ENCODE peak calls at places on chromosomes 13 and 19, in four cellular contexts. Z is CD4-positive, alpha-beta T cell; Y is NCI-H1105; V is NCI-H226. D is an unnamed sample.

GRCh38 chr13:70905035-70905434 is 796.8 kb upstream of the KLHL1 start:
- DNase-seq in Z (no peak), Y (no peak), V (no peak), D (no peak)

GRCh38 chr13:73428137-73428536 is 369.3 kb downstream of the KLF5 start:
- DNase-seq in Z (no peak), Y (no peak), V (peak), D (no peak)

GRCh38 chr13:39767791-39768564 is 112.5 kb downstream of the COG6 start:
- DNase-seq in Z (no peak), Y (peak), V (no peak), D (no peak)

GRCh38 chr19:35261356-35262100 is 7.2 kb upstream of the USF2 start:
- DNase-seq in Z (no peak), Y (no peak), V (no peak), D (no peak)

GRCh38 chr13:72953391-72953960 is 105.3 kb upstream of the KLF5 start:
- DNase-seq in Z (no peak), Y (peak), V (no peak), D (no peak)

GRCh38 chr13:43787998-43788397 is 1.2 kb upstream of the ENOX1 start:
- DNase-seq in Z (no peak), Y (no peak), V (peak), D (no peak)

GRCh38 chr13:25232937-25233515 is 54.3 kb downstream of the MTMR6 start:
- DNase-seq in Z (no peak), Y (no peak), V (no peak), D (no peak)

GRCh38 chr13:39047560-39047959 is 9.3 kb downstream of the NHLRC3 start:
- DNase-seq in Z (no peak), Y (no peak), V (no peak), D (no peak)

GRCh38 chr13:33686772-33687480 is 131.0 kb upstream of the RFC3 start:
- DNase-seq in Z (no peak), Y (no peak), V (no peak), D (no peak)

GRCh38 chr19:33241530-33242101 is 16.0 kb upstream of the SLC7A10 start:
- DNase-seq in Z (no peak), Y (no peak), V (no peak), D (peak)

GRCh38 chr19:34508540-34508939 is 27.0 kb downstream of the WTIP start:
- DNase-seq in Z (no peak), Y (no peak), V (no peak), D (no peak)

GRCh38 chr19:4695224-4695731 is 25.1 kb upstream of the MYDGF start:
- DNase-seq in Z (no peak), Y (no peak), V (no peak), D (no peak)

GRCh38 chr19:7417671-7418324 is 69.1 kb downstream of the ARHGEF18 start:
- DNase-seq in Z (no peak), Y (no peak), V (no peak), D (no peak)

GRCh38 chr13:113338451-113338850 is 25.5 kb downstream of the GRTP1 start:
- DNase-seq in Z (no peak), Y (no peak), V (no peak), D (no peak)

GRCh38 chr19:33302974-33303790 is 848 bp upstream of the CEBPA start:
- DNase-seq in Z (no peak), Y (peak), V (peak), D (no peak)

GRCh38 chr13:50401721-50402510 is 386.7 kb downstream of the KCNRG start:
- DNase-seq in Z (no peak), Y (no peak), V (peak), D (no peak)

GRCh38 chr13:26965976-26966375 is 205.4 kb upstream of the GPR12 start:
- DNase-seq in Z (no peak), Y (peak), V (no peak), D (no peak)

GRCh38 chr19:1748115-1748702 is 5.1 kb upstream of the ONECUT3 start:
- DNase-seq in Z (no peak), Y (no peak), V (peak), D (no peak)

GRCh38 chr19:31154021-31154420 is 195.2 kb downstream of the TSHZ3 start:
- DNase-seq in Z (no peak), Y (no peak), V (no peak), D (no peak)

GRCh38 chr19:38304866-38305429 is 897 bp downstream of the C19orf33 start:
- DNase-seq in Z (no peak), Y (peak), V (peak), D (no peak)

GRCh38 chr19:48991823-48992570 is 1.1 kb downstream of the GYS1 start:
- DNase-seq in Z (no peak), Y (no peak), V (peak), D (no peak)

GRCh38 chr19:33684550-33685303 is 63.0 kb downstream of the CHST8 start:
- DNase-seq in Z (no peak), Y (peak), V (no peak), D (no peak)

GRCh38 chr13:107824636-107825035 is 390.7 kb downstream of the LIG4 start:
- DNase-seq in Z (no peak), Y (peak), V (no peak), D (no peak)

GRCh38 chr13:106859505-106859904 is 291.6 kb upstream of the ARGLU1 start:
- DNase-seq in Z (no peak), Y (no peak), V (no peak), D (no peak)

GRCh38 chr19:6866646-6867255 is 20.6 kb upstream of the ADGRE1 start:
- DNase-seq in Z (no peak), Y (no peak), V (no peak), D (no peak)

GRCh38 chr19:15479391-15480345 is at the start of gene PGLYRP2:
- DNase-seq in Z (no peak), Y (no peak), V (no peak), D (peak)

GRCh38 chr13:98690348-98691041 is 62.0 kb downstream of the SLC15A1 start:
- DNase-seq in Z (no peak), Y (no peak), V (no peak), D (no peak)

GRCh38 chr13:59494151-59494550 is 669.6 kb downstream of the DIAPH3 start:
- DNase-seq in Z (no peak), Y (no peak), V (no peak), D (no peak)

D was measured in CD8-positive, alpha-beta memory T cell.